ENCODE peak calls at places on chromosome 17, in nine cellular contexts. W is GF-D8, P is occipital lobe, Y is neuronal stem cell, J is non-pigmented ciliary epithelial cell, V is cardiac muscle cell, K is renal cortical epithelial cell, E is sciatic nerve, T is NCI-H1694 treated with DMSO at 0.1 percent for 48 hours. F is an unnamed sample.

GRCh38 chr17:17749025-17749772 is 67.9 kb downstream of the RAI1 start:
- DNase-seq in W (no peak), P (no peak), Y (no peak), J (no peak), V (no peak), K (no peak), E (no peak), T (peak; percentile 35), F (no peak)

GRCh38 chr17:45290269-45290765 is 26.5 kb downstream of the MAP3K14 start:
- DNase-seq in W (no peak), P (no peak), Y (no peak), J (no peak), V (no peak), K (no peak), E (no peak), T (peak; percentile 51), F (no peak)

GRCh38 chr17:27473748-27474609 is 17.7 kb downstream of the KSR1 start:
- DNase-seq in W (peak; percentile 66), P (no peak), Y (no peak), J (no peak), V (peak; percentile 69), K (no peak), E (no peak), T (peak; percentile 13), F (peak; percentile 72)

GRCh38 chr17:65185686-65186382 is 48.7 kb downstream of the RGS9 start:
- DNase-seq in W (no peak), P (no peak), Y (no peak), J (no peak), V (no peak), K (no peak), E (no peak), T (no peak), F (no peak)

GRCh38 chr17:43839670-43840101 is 6.7 kb upstream of the MPP3 start:
- DNase-seq in W (no peak), P (no peak), Y (no peak), J (no peak), V (no peak), K (peak; percentile 33), E (no peak), T (peak; percentile 50), F (peak; percentile 69)

GRCh38 chr17:57940653-57941329 is 14.4 kb downstream of the CUEDC1 start:
- DNase-seq in W (no peak), P (no peak), Y (no peak), J (no peak), V (no peak), K (peak; percentile 76), E (no peak), T (no peak), F (no peak)

GRCh38 chr17:50511058-50511457 is 2.8 kb downstream of the MYCBPAP start:
- DNase-seq in W (no peak), P (no peak), Y (no peak), J (no peak), V (peak; percentile 20), K (peak; percentile 82), E (no peak), T (no peak), F (no peak)

GRCh38 chr17:6163632-6164319 is 93.6 kb downstream of the WSCD1 start:
- DNase-seq in W (no peak), P (no peak), Y (no peak), J (no peak), V (peak; percentile 1), K (no peak), E (peak; percentile 64), T (peak; percentile 56), F (no peak)

GRCh38 chr17:44898768-44899073 is 524 bp downstream of the EFTUD2 start:
- DNase-seq in W (peak; percentile 53), P (no peak), Y (no peak), J (no peak), V (peak; percentile 41), K (no peak), E (no peak), T (no peak), F (no peak)

GRCh38 chr17:56880571-56880970 is 33.3 kb downstream of the TRIM25 start:
- DNase-seq in W (no peak), P (no peak), Y (no peak), J (no peak), V (no peak), K (no peak), E (no peak), T (no peak), F (no peak)

GRCh38 chr17:32976131-32976530 is 15.5 kb upstream of the SPACA3 start:
- DNase-seq in W (no peak), P (no peak), Y (no peak), J (no peak), V (no peak), K (no peak), E (no peak), T (no peak), F (no peak)

GRCh38 chr17:61687769-61688168 is 96.8 kb upstream of the NACA2 start:
- DNase-seq in W (no peak), P (no peak), Y (no peak), J (no peak), V (no peak), K (no peak), E (no peak), T (no peak), F (no peak)

GRCh38 chr17:1759529-1759928 is 2.3 kb upstream of the SERPINF1 start:
- DNase-seq in W (no peak), P (no peak), Y (no peak), J (no peak), V (no peak), K (no peak), E (no peak), T (no peak), F (no peak)

GRCh38 chr17:59786536-59787319 is 79.3 kb downstream of the VMP1 start:
- DNase-seq in W (peak; percentile 100), P (peak; percentile 7), Y (no peak), J (peak; percentile 100), V (peak; percentile 100), K (peak; percentile 100), E (no peak), T (peak; percentile 17), F (no peak)

GRCh38 chr17:2181206-2181983 is 122.2 kb downstream of the SMG6 start:
- DNase-seq in W (no peak), P (peak; percentile 57), Y (no peak), J (no peak), V (peak; percentile 96), K (no peak), E (peak; percentile 67), T (no peak), F (no peak)

GRCh38 chr17:83173997-83174858 is 94.8 kb downstream of the METRNL start:
- DNase-seq in W (no peak), P (no peak), Y (no peak), J (no peak), V (peak; percentile 55), K (no peak), E (peak; percentile 71), T (no peak), F (no peak)

GRCh38 chr17:41481051-41481450 is at the start of gene KRT35:
- DNase-seq in W (no peak), P (no peak), Y (no peak), J (no peak), V (no peak), K (no peak), E (no peak), T (no peak), F (no peak)

GRCh38 chr17:29145289-29146058 is 34.7 kb downstream of the MYO18A start:
- DNase-seq in W (peak; percentile 59), P (peak; percentile 31), Y (no peak), J (no peak), V (peak; percentile 88), K (peak; percentile 82), E (no peak), T (peak; percentile 78), F (peak; percentile 85)

GRCh38 chr17:58200024-58200633 is 7.6 kb downstream of the EPX start:
- DNase-seq in W (no peak), P (no peak), Y (peak; percentile 36), J (no peak), V (peak; percentile 60), K (peak; percentile 18), E (no peak), T (peak; percentile 63), F (peak; percentile 78)

GRCh38 chr17:27453466-27453865 is 2.8 kb upstream of the KSR1 start:
- DNase-seq in W (no peak), P (no peak), Y (no peak), J (no peak), V (no peak), K (no peak), E (no peak), T (no peak), F (no peak)

GRCh38 chr17:54891176-54891821 is 9.4 kb upstream of the TOM1L1 start:
- DNase-seq in W (no peak), P (peak; percentile 22), Y (peak; percentile 51), J (peak; percentile 36), V (peak; percentile 82), K (peak; percentile 70), E (no peak), T (peak; percentile 81), F (no peak)

F was measured in upper lobe of right lung.